ENCODE peak calls at places on chromosome 17, in eight cellular contexts. B, Y, H, J, P, U, G and R are unnamed samples. For H3K36me3, the result is how much of the 10 kb centered on the place peaks cover.

GRCh38 chr17:81370304-81370703 is 25.0 kb upstream of the BAHCC1 start:
- DNase-seq in B (no peak), Y (no peak), H (no peak), J (no peak), P (no peak), U (peak), G (no peak), R (no peak)

GRCh38 chr17:81999975-82000802 is 22.5 kb downstream of the CENPX start:
- DNase-seq in B (no peak), Y (no peak), H (no peak), J (no peak), P (peak), U (peak), G (no peak), R (no peak)

GRCh38 chr17:7173687-7174602 is 5.2 kb downstream of the ASGR1 start:
- DNase-seq in B (peak), Y (no peak), H (no peak), J (peak), P (no peak), U (peak), G (no peak), R (peak)

GRCh38 chr17:67379251-67379630 is 2.2 kb downstream of the PITPNC1 start:
- DNase-seq in B (no peak), Y (no peak), H (no peak), J (no peak), P (no peak), U (no peak), G (no peak), R (no peak)

GRCh38 chr17:32497431-32498205 is 10.8 kb downstream of the CDK5R1 start:
- DNase-seq in B (no peak), Y (no peak), H (no peak), J (peak), P (no peak), U (no peak), G (no peak), R (no peak)

GRCh38 chr17:34423978-34424813 is 61.2 kb upstream of the CCL1 start:
- DNase-seq in B (no peak), Y (no peak), H (no peak), J (no peak), P (no peak), U (no peak), G (no peak), R (no peak)

GRCh38 chr17:1783271-1783670 is 21.4 kb downstream of the SERPINF1 start:
- DNase-seq in B (peak), Y (no peak), H (no peak), J (peak), P (peak), U (no peak), G (no peak), R (peak)

GRCh38 chr17:57609878-57610270 is 135.2 kb downstream of the CCDC182 start:
- DNase-seq in B (no peak), Y (no peak), H (no peak), J (no peak), P (no peak), U (no peak), G (no peak), R (no peak)

GRCh38 chr17:50317121-50317520 is 28.8 kb upstream of the XYLT2 start:
- DNase-seq in B (no peak), Y (no peak), H (no peak), J (no peak), P (no peak), U (no peak), G (no peak), R (no peak)

GRCh38 chr17:4986403-4986802 is 1.1 kb downstream of the CAMTA2 start:
- DNase-seq in B (no peak), Y (no peak), H (peak), J (peak), P (no peak), U (peak), G (no peak), R (no peak)

GRCh38 chr17:48283390-48283789 is 146.6 kb downstream of the SKAP1 start:
- DNase-seq in B (no peak), Y (no peak), H (no peak), J (no peak), P (no peak), U (no peak), G (no peak), R (no peak)

GRCh38 chr17:74176546-74177001 is 26.9 kb upstream of the RPL38 start:
- DNase-seq in B (peak), Y (peak), H (peak), J (no peak), P (no peak), U (peak), G (no peak), R (no peak)

GRCh38 chr17:14125518-14126125 is 56.3 kb downstream of the COX10 start:
- DNase-seq in B (no peak), Y (no peak), H (no peak), J (no peak), P (no peak), U (peak), G (no peak), R (no peak)

GRCh38 chr17:68289473-68289872 is 1.5 kb downstream of the SLC16A6 start:
- DNase-seq in B (no peak), Y (no peak), H (peak), J (no peak), P (no peak), U (no peak), G (no peak), R (no peak)

GRCh38 chr17:73950515-73950914 is 253.0 kb upstream of the RPL38 start:
- DNase-seq in B (no peak), Y (no peak), H (no peak), J (no peak), P (peak), U (no peak), G (no peak), R (no peak)

GRCh38 chr17:43545383-43545632 is 832 bp downstream of the ETV4 start:
- DNase-seq in B (no peak), Y (peak), H (peak), J (peak), P (no peak), U (peak), G (no peak), R (no peak)

GRCh38 chr17:76905836-76906235 is 37.6 kb downstream of the MGAT5B start:
- DNase-seq in B (no peak), Y (no peak), H (no peak), J (no peak), P (peak), U (no peak), G (no peak), R (no peak)

GRCh38 chr17:80468222-80468621 is 8.2 kb downstream of the NPTX1 start:
- DNase-seq in B (no peak), Y (no peak), H (no peak), J (no peak), P (no peak), U (no peak), G (no peak), R (no peak)

GRCh38 chr17:27418366-27418615 is 38.0 kb upstream of the KSR1 start:
- DNase-seq in B (no peak), Y (no peak), H (no peak), J (no peak), P (no peak), U (no peak), G (no peak), R (no peak)

GRCh38 chr17:58120195-58120822 is 27.9 kb upstream of the OR4D1 start:
- DNase-seq in B (peak), Y (peak), H (peak), J (no peak), P (no peak), U (peak), G (peak), R (no peak)

GRCh38 chr17:83056583-83057396 is 22.6 kb upstream of the METRNL start:
- DNase-seq in B (no peak), Y (no peak), H (no peak), J (peak), P (peak), U (no peak), G (no peak), R (peak)

GRCh38 chr17:35627417-35627816 is 40.3 kb downstream of the AP2B1 start:
- DNase-seq in B (no peak), Y (no peak), H (no peak), J (no peak), P (no peak), U (peak), G (no peak), R (no peak)

DNA sequence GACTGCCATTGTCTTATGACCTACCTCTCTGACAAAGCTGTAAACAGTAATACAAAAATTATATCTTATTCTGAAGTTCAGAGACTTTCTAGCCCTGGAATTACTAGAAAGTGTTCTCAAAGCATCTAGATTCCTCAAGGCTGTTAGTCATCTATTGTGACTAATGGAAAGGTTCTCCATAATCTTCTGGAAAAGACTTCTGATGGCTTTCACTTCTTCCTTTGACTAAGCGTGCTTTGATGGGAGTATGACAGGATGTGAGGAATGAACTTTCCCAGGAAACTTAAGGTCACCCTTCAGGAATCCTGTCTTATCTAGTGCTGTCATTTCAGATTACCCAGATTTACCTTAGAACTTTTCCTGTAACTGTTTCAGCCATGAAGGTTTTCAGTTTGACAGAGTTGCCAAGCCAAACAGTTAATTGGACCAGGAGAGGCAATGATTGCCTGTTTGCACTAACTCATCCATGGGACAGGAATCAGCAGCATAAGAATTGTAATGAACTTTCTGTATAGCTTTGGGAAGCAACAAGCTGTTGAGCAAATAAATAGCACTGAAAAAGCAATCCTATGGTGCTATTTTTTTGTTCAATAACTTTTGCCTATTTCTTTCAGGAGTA is 43.5 kb downstream of the AP2B1 start:
- DNase-seq in B (no peak), Y (peak), H (no peak), J (no peak), P (no peak), U (no peak), G (peak), R (no peak)
- H3K36me3 ChIP-seq in B (under half), Y (under half), H (under half), J (under half), P (under half), U (under half), G (under half), R (under half)

GRCh38 chr17:38732376-38733314 is 2.5 kb downstream of the CISD3 start:
- DNase-seq in B (peak), Y (no peak), H (no peak), J (no peak), P (no peak), U (peak), G (no peak), R (no peak)
- H3K36me3 ChIP-seq in B (under half), Y (under half), H (under half), J (under half), P (under half), U (under half), G (under half), R (under half)

GRCh38 chr17:41825175-41825845 is 10.7 kb downstream of the NT5C3B start:
- DNase-seq in B (no peak), Y (no peak), H (no peak), J (peak), P (peak), U (no peak), G (no peak), R (no peak)
- H3K36me3 ChIP-seq in B (under half), Y (under half), H (under half), J (under half), P (under half), U (under half), G (under half), R (under half)

GRCh38 chr17:61803216-61803615 is 60.1 kb downstream of the BRIP1 start:
- DNase-seq in B (no peak), Y (no peak), H (no peak), J (no peak), P (no peak), U (no peak), G (no peak), R (no peak)

GRCh38 chr17:61795546-61795945 is 67.8 kb downstream of the BRIP1 start:
- DNase-seq in B (no peak), Y (no peak), H (no peak), J (no peak), P (no peak), U (no peak), G (no peak), R (no peak)

GRCh38 chr17:61803796-61804195 is 59.5 kb downstream of the BRIP1 start:
- DNase-seq in B (no peak), Y (no peak), H (no peak), J (no peak), P (no peak), U (no peak), G (no peak), R (no peak)

GRCh38 chr17:61797283-61797682 is 66.0 kb downstream of the BRIP1 start:
- DNase-seq in B (no peak), Y (no peak), H (no peak), J (no peak), P (no peak), U (no peak), G (no peak), R (no peak)

GRCh38 chr17:61799812-61800484 is 63.4 kb downstream of the BRIP1 start:
- DNase-seq in B (no peak), Y (no peak), H (no peak), J (no peak), P (no peak), U (no peak), G (no peak), R (no peak)
- H3K36me3 ChIP-seq in B (under half), Y (under half), H (under half), J (under half), P (under half), U (under half), G (under half), R (under half)

GRCh38 chr17:9427460-9428315 is 147.9 kb downstream of the STX8 start:
- DNase-seq in B (no peak), Y (peak), H (no peak), J (no peak), P (no peak), U (no peak), G (no peak), R (no peak)
- H3K36me3 ChIP-seq in B (under half), Y (under half), H (under half), J (under half), P (under half), U (under half), G (under half), R (under half)

DNA sequence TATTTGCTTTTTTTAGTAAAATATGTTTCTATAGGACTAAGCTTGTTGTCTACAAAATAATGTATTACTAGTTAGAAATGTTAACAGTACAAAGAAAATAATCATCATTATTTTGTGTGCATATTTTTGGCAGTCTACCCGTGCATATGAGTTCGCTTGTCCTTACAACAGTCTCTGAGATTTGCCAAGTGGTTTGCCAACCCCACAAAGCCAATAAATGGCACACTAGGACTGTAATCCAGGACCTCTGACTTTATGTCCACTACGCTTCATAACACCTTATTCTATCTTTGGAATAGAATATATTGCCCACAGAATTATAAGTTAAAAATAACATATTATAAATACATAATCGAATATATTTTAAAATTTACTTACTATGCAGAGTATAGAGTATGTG is 152.1 kb downstream of the KCNJ2 start:
- DNase-seq in B (no peak), Y (no peak), H (no peak), J (no peak), P (no peak), U (no peak), G (no peak), R (no peak)
- H3K36me3 ChIP-seq in B (under half), Y (under half), H (under half), J (under half), P (under half), U (under half), G (under half), R (under half)

GRCh38 chr17:29642171-29642611 is 19.5 kb upstream of the CORO6 start:
- DNase-seq in B (no peak), Y (no peak), H (no peak), J (no peak), P (no peak), U (no peak), G (no peak), R (no peak)

GRCh38 chr17:29643817-29644160 is 21.1 kb upstream of the CORO6 start:
- DNase-seq in B (no peak), Y (no peak), H (no peak), J (no peak), P (no peak), U (no peak), G (no peak), R (no peak)

GRCh38 chr17:29649359-29649758 is 26.6 kb upstream of the CORO6 start:
- DNase-seq in B (no peak), Y (no peak), H (no peak), J (no peak), P (no peak), U (no peak), G (no peak), R (no peak)

GRCh38 chr17:29648005-29648404 is 25.3 kb upstream of the CORO6 start:
- DNase-seq in B (no peak), Y (no peak), H (no peak), J (no peak), P (no peak), U (no peak), G (no peak), R (no peak)

DNA sequence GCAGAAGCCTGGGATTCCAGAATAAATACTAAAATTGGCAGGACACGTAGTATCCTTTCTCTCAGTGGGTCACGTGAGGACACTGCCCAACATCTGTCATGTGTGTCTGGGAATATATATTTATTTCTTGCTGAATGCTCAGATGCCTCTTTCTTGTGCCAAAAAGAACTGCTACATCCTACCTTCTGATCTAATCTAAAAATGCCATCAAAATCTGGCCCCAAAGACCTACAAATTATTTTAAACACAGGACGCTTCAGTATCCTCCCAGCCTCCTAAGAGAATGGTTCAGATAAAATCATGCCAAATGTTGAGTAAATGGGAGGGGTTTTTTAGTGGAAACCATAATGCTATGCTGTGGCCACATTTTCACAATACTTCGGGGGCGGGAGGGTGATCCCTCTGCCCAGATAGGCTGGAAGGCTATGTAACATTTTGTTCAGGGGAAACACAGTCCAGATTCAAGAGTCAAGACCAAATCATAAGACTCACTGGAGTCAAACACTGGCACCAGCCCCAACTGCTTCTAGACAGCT is 22.9 kb upstream of the CORO6 start:
- DNase-seq in B (peak), Y (peak), H (no peak), J (no peak), P (no peak), U (no peak), G (no peak), R (no peak)
- H3K36me3 ChIP-seq in B (under half), Y (under half), H (under half), J (under half), P (under half), U (under half), G (under half), R (under half)

DNA sequence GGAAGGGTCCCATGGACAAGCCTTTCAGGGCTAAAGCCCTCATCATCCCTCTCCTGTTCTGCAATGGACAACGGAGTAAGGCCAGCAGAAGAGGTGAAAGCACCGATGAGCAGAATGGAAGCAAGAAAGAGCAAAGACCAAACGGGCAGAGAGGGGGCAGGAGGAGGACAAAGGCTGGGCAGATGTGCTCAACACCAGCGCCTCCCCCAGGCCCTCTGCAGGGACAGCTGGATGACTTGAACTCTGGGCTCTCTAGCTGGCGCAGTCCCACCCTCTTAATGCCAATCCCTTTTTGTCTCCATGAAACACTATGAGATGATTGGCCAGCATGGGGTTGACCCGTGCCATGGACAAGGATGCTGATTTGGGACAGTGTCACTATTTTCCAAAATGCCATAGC is 22.0 kb downstream of the ACLY start:
- DNase-seq in B (no peak), Y (no peak), H (no peak), J (no peak), P (no peak), U (no peak), G (no peak), R (no peak)
- H3K36me3 ChIP-seq in B (under half), Y (half or more), H (under half), J (under half), P (under half), U (under half), G (under half), R (under half)

GRCh38 chr17:39564201-39564828 is 43.4 kb downstream of the NEUROD2 start:
- DNase-seq in B (no peak), Y (no peak), H (peak), J (no peak), P (no peak), U (no peak), G (no peak), R (no peak)

GRCh38 chr17:39568710-39569109 is 39.0 kb downstream of the NEUROD2 start:
- DNase-seq in B (no peak), Y (no peak), H (no peak), J (no peak), P (no peak), U (no peak), G (no peak), R (no peak)

GRCh38 chr17:39563476-39563875 is 44.2 kb downstream of the NEUROD2 start:
- DNase-seq in B (peak), Y (no peak), H (no peak), J (no peak), P (no peak), U (no peak), G (no peak), R (no peak)

GRCh38 chr17:39566092-39566491 is 41.6 kb downstream of the NEUROD2 start:
- DNase-seq in B (no peak), Y (no peak), H (no peak), J (no peak), P (no peak), U (no peak), G (no peak), R (no peak)
- H3K36me3 ChIP-seq in B (under half), Y (under half), H (under half), J (under half), P (under half), U (under half), G (under half), R (under half)

GRCh38 chr17:44867841-44868240 is 20.2 kb downstream of the HIGD1B start:
- DNase-seq in B (no peak), Y (no peak), H (no peak), J (no peak), P (no peak), U (no peak), G (no peak), R (no peak)

GRCh38 chr17:44872131-44872768 is 24.6 kb downstream of the HIGD1B start:
- DNase-seq in B (no peak), Y (no peak), H (no peak), J (no peak), P (no peak), U (no peak), G (no peak), R (no peak)

GRCh38 chr17:44875761-44876160 is 23.5 kb downstream of the EFTUD2 start:
- DNase-seq in B (no peak), Y (no peak), H (no peak), J (no peak), P (no peak), U (no peak), G (no peak), R (no peak)

GRCh38 chr17:44877121-44877520 is 22.1 kb downstream of the EFTUD2 start:
- DNase-seq in B (no peak), Y (no peak), H (no peak), J (no peak), P (no peak), U (no peak), G (no peak), R (no peak)

DNA sequence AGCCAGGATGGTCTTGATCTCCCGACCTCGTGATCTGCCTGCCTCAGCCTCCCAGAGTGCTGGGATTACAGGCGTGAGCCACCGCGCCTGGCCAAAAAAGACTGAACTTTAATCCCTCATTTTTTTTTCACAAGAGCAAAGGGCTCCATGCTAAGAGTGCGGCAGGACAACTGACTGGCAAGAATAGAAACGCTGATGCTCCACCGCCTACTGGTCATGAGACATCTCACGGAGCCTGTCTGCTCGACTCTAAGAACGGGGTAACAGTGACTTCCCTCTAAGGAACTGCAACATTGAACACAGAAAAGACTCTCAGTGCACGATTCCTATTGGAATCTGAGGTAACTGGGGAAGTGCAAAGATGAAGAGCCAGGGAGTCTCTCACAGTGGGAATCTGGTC is 23.9 kb downstream of the HIGD1B start:
- DNase-seq in B (no peak), Y (no peak), H (no peak), J (no peak), P (no peak), U (no peak), G (no peak), R (no peak)
- H3K36me3 ChIP-seq in B (under half), Y (half or more), H (under half), J (under half), P (under half), U (under half), G (under half), R (under half)